ENCODE peak calls at places on chromosomes 11 and 22, in six cellular contexts. One of them, this sample, is unnamed.

GRCh38 chr11:61694971-61695706 is 14.9 kb downstream of the DAGLA start:
- DNase-seq in stimulated activated CD8-positive, alpha-beta memory T cell treated with anti-CD3 and anti-CD28 coated beads, Interleukin-15, amount 100 ng/mL, for 4 hours: no peak
- DNase-seq in anterior cingulate cortex: peak
- DNase-seq in GM18507: no peak
- DNase-seq in AG04450: no peak
- DNase-seq in COR-L47: no peak
- DNase-seq in this sample: no peak

GRCh38 chr11:122652495-122652894 is 3.0 kb upstream of the UBASH3B start:
- DNase-seq in stimulated activated CD8-positive, alpha-beta memory T cell treated with anti-CD3 and anti-CD28 coated beads, Interleukin-15, amount 100 ng/mL, for 4 hours: no peak
- DNase-seq in anterior cingulate cortex: no peak
- DNase-seq in GM18507: no peak
- DNase-seq in AG04450: no peak
- DNase-seq in COR-L47: no peak
- DNase-seq in this sample: no peak

GRCh38 chr11:46387919-46388618 is 3.5 kb downstream of the CHRM4 start:
- DNase-seq in stimulated activated CD8-positive, alpha-beta memory T cell treated with anti-CD3 and anti-CD28 coated beads, Interleukin-15, amount 100 ng/mL, for 4 hours: no peak
- DNase-seq in anterior cingulate cortex: no peak
- DNase-seq in GM18507: no peak
- DNase-seq in AG04450: no peak
- DNase-seq in COR-L47: no peak
- DNase-seq in this sample: no peak

GRCh38 chr11:15175780-15176179 is 61.1 kb downstream of the INSC start:
- DNase-seq in stimulated activated CD8-positive, alpha-beta memory T cell treated with anti-CD3 and anti-CD28 coated beads, Interleukin-15, amount 100 ng/mL, for 4 hours: no peak
- DNase-seq in anterior cingulate cortex: no peak
- DNase-seq in GM18507: no peak
- DNase-seq in AG04450: no peak
- DNase-seq in COR-L47: no peak
- DNase-seq in this sample: no peak

GRCh38 chr22:35537252-35537651 is 3.4 kb upstream of the RASD2 start:
- DNase-seq in stimulated activated CD8-positive, alpha-beta memory T cell treated with anti-CD3 and anti-CD28 coated beads, Interleukin-15, amount 100 ng/mL, for 4 hours: no peak
- DNase-seq in anterior cingulate cortex: no peak
- DNase-seq in GM18507: no peak
- DNase-seq in AG04450: no peak
- DNase-seq in COR-L47: no peak
- DNase-seq in this sample: no peak

GRCh38 chr22:17732251-17732854 is 41.9 kb downstream of the BID start:
- DNase-seq in stimulated activated CD8-positive, alpha-beta memory T cell treated with anti-CD3 and anti-CD28 coated beads, Interleukin-15, amount 100 ng/mL, for 4 hours: no peak
- DNase-seq in anterior cingulate cortex: no peak
- DNase-seq in GM18507: no peak
- DNase-seq in AG04450: no peak
- DNase-seq in COR-L47: no peak
- DNase-seq in this sample: no peak

GRCh38 chr11:58658553-58659080 is 36.2 kb downstream of the CNTF start:
- DNase-seq in stimulated activated CD8-positive, alpha-beta memory T cell treated with anti-CD3 and anti-CD28 coated beads, Interleukin-15, amount 100 ng/mL, for 4 hours: no peak
- DNase-seq in anterior cingulate cortex: no peak
- DNase-seq in GM18507: no peak
- DNase-seq in AG04450: no peak
- DNase-seq in COR-L47: no peak
- DNase-seq in this sample: no peak

GRCh38 chr11:67492801-67493547 is 10.1 kb downstream of the AIP start:
- DNase-seq in stimulated activated CD8-positive, alpha-beta memory T cell treated with anti-CD3 and anti-CD28 coated beads, Interleukin-15, amount 100 ng/mL, for 4 hours: no peak
- DNase-seq in anterior cingulate cortex: no peak
- DNase-seq in GM18507: no peak
- DNase-seq in AG04450: no peak
- DNase-seq in COR-L47: no peak
- DNase-seq in this sample: no peak

GRCh38 chr22:30411780-30412179 is 13.8 kb upstream of the MTFP1 start:
- DNase-seq in stimulated activated CD8-positive, alpha-beta memory T cell treated with anti-CD3 and anti-CD28 coated beads, Interleukin-15, amount 100 ng/mL, for 4 hours: no peak
- DNase-seq in anterior cingulate cortex: no peak
- DNase-seq in GM18507: no peak
- DNase-seq in AG04450: no peak
- DNase-seq in COR-L47: no peak
- DNase-seq in this sample: no peak

GRCh38 chr11:198236-198806 is 5.4 kb downstream of the SCGB1C1 start:
- DNase-seq in stimulated activated CD8-positive, alpha-beta memory T cell treated with anti-CD3 and anti-CD28 coated beads, Interleukin-15, amount 100 ng/mL, for 4 hours: no peak
- DNase-seq in anterior cingulate cortex: no peak
- DNase-seq in GM18507: no peak
- DNase-seq in AG04450: no peak
- DNase-seq in COR-L47: no peak
- DNase-seq in this sample: no peak

GRCh38 chr22:40094449-40094848 is 83.3 kb upstream of the TNRC6B start:
- DNase-seq in stimulated activated CD8-positive, alpha-beta memory T cell treated with anti-CD3 and anti-CD28 coated beads, Interleukin-15, amount 100 ng/mL, for 4 hours: no peak
- DNase-seq in anterior cingulate cortex: no peak
- DNase-seq in GM18507: no peak
- DNase-seq in AG04450: no peak
- DNase-seq in COR-L47: no peak
- DNase-seq in this sample: no peak

GRCh38 chr22:36413022-36413770 is 25.4 kb upstream of the MYH9 start:
- DNase-seq in stimulated activated CD8-positive, alpha-beta memory T cell treated with anti-CD3 and anti-CD28 coated beads, Interleukin-15, amount 100 ng/mL, for 4 hours: no peak
- DNase-seq in anterior cingulate cortex: no peak
- DNase-seq in GM18507: no peak
- DNase-seq in AG04450: no peak
- DNase-seq in COR-L47: no peak
- DNase-seq in this sample: no peak

GRCh38 chr11:12064136-12064953 is 46.0 kb upstream of the MICAL2 start:
- DNase-seq in stimulated activated CD8-positive, alpha-beta memory T cell treated with anti-CD3 and anti-CD28 coated beads, Interleukin-15, amount 100 ng/mL, for 4 hours: no peak
- DNase-seq in anterior cingulate cortex: no peak
- DNase-seq in GM18507: no peak
- DNase-seq in AG04450: no peak
- DNase-seq in COR-L47: no peak
- DNase-seq in this sample: no peak

GRCh38 chr11:68118753-68119448 is 2.3 kb downstream of the CHKA start:
- DNase-seq in stimulated activated CD8-positive, alpha-beta memory T cell treated with anti-CD3 and anti-CD28 coated beads, Interleukin-15, amount 100 ng/mL, for 4 hours: no peak
- DNase-seq in anterior cingulate cortex: no peak
- DNase-seq in GM18507: no peak
- DNase-seq in AG04450: no peak
- DNase-seq in COR-L47: peak
- DNase-seq in this sample: no peak

GRCh38 chr11:65782816-65783228 is 2.0 kb upstream of the AP5B1 start:
- DNase-seq in stimulated activated CD8-positive, alpha-beta memory T cell treated with anti-CD3 and anti-CD28 coated beads, Interleukin-15, amount 100 ng/mL, for 4 hours: no peak
- DNase-seq in anterior cingulate cortex: no peak
- DNase-seq in GM18507: no peak
- DNase-seq in AG04450: no peak
- DNase-seq in COR-L47: no peak
- DNase-seq in this sample: no peak

GRCh38 chr22:26318975-26319374 is 110.1 kb upstream of the ASPHD2 start:
- DNase-seq in stimulated activated CD8-positive, alpha-beta memory T cell treated with anti-CD3 and anti-CD28 coated beads, Interleukin-15, amount 100 ng/mL, for 4 hours: no peak
- DNase-seq in anterior cingulate cortex: no peak
- DNase-seq in GM18507: no peak
- DNase-seq in AG04450: no peak
- DNase-seq in COR-L47: no peak
- DNase-seq in this sample: no peak

This sample was measured in epithelial cell of proximal tubule.